ENCODE peak calls at places on chromosomes 3 and 15, in four cellular contexts. X is fibroblast of lung, E is PC-9, C is neural progenitor cell. F is an unnamed sample.
A peak's percentile ranks its signal among the peaks of the same experiment; 100 is the strongest.

GRCh38 chr15:47573673-47574072 is 143.6 kb upstream of the SEMA6D start:
- DNase-seq in X (no peak), E (no peak), C (no peak), F (no peak)

GRCh38 chr3:23685484-23686258 is 120.1 kb upstream of the UBE2E1 start:
- DNase-seq in X (peak; percentile 99), E (peak; percentile 96), C (no peak), F (peak; percentile 100)

GRCh38 chr15:57158589-57158988 is 217.7 kb upstream of the CGNL1 start:
- DNase-seq in X (no peak), E (no peak), C (no peak), F (peak; percentile 57)

GRCh38 chr3:44337253-44337652 is 1.3 kb upstream of the TCAIM start:
- DNase-seq in X (no peak), E (no peak), C (no peak), F (peak; percentile 5)

GRCh38 chr3:158731938-158732855 is at the start of gene RARRES1:
- DNase-seq in X (peak; percentile 71), E (peak; percentile 59), C (peak; percentile 81), F (peak; percentile 48)

GRCh38 chr3:13670292-13670691 is 121.4 kb downstream of the FBLN2 start:
- DNase-seq in X (no peak), E (no peak), C (no peak), F (no peak)

GRCh38 chr3:66038726-66039589 is at the start of gene MAGI1:
- DNase-seq in X (peak; percentile 96), E (peak; percentile 75), C (peak; percentile 98), F (peak; percentile 94)

GRCh38 chr15:83905874-83906273 is 252.0 kb downstream of the ADAMTSL3 start:
- DNase-seq in X (no peak), E (no peak), C (no peak), F (no peak)

GRCh38 chr3:10524799-10525301 is 19.5 kb upstream of the ATP2B2 start:
- DNase-seq in X (no peak), E (no peak), C (no peak), F (no peak)

GRCh38 chr3:187925326-187925725 is 180.1 kb upstream of the BCL6 start:
- DNase-seq in X (no peak), E (no peak), C (no peak), F (no peak)

GRCh38 chr3:54870423-54870822 is 57.4 kb downstream of the LRTM1 start:
- DNase-seq in X (peak; percentile 91), E (peak; percentile 72), C (peak; percentile 60), F (peak; percentile 98)

GRCh38 chr15:51227967-51228783 is 110.2 kb downstream of the CYP19A1 start:
- DNase-seq in X (peak; percentile 88), E (peak; percentile 53), C (no peak), F (peak; percentile 96)

GRCh38 chr3:4741404-4742307 is 237.6 kb upstream of the BHLHE40 start:
- DNase-seq in X (peak; percentile 96), E (peak; percentile 85), C (no peak), F (peak; percentile 99)

GRCh38 chr3:8069981-8070380 is 431.6 kb upstream of the LMCD1 start:
- DNase-seq in X (peak; percentile 65), E (no peak), C (no peak), F (peak; percentile 78)

GRCh38 chr15:41692049-41692448 is 31.8 kb downstream of the MGA start:
- DNase-seq in X (no peak), E (no peak), C (no peak), F (no peak)

GRCh38 chr15:55909036-55909811 is 84.2 kb downstream of the NEDD4 start:
- DNase-seq in X (peak; percentile 22), E (no peak), C (no peak), F (peak; percentile 93)

GRCh38 chr3:187291512-187292132 is at the start of gene MASP1:
- DNase-seq in X (peak; percentile 17), E (no peak), C (peak; percentile 64), F (no peak)

GRCh38 chr15:42080585-42081462 is 13.5 kb downstream of the PLA2G4D start:
- DNase-seq in X (peak; percentile 5), E (no peak), C (peak; percentile 54), F (peak; percentile 60)

GRCh38 chr3:88707837-88708236 is 399.6 kb upstream of the EPHA3 start:
- DNase-seq in X (no peak), E (no peak), C (no peak), F (no peak)

GRCh38 chr3:32816439-32817194 is 1.2 kb upstream of the TRIM71 start:
- DNase-seq in X (peak; percentile 18), E (no peak), C (peak; percentile 96), F (peak; percentile 9)

GRCh38 chr3:104903064-104903463 is 463.6 kb upstream of the ALCAM start:
- DNase-seq in X (no peak), E (no peak), C (no peak), F (no peak)

GRCh38 chr15:95304116-95304873 is 1026.2 kb upstream of the NR2F2 start:
- DNase-seq in X (peak; percentile 96), E (no peak), C (no peak), F (peak; percentile 63)

GRCh38 chr15:40695469-40695910 is 516 bp downstream of the RAD51 start:
- DNase-seq in X (peak; percentile 14), E (no peak), C (no peak), F (peak; percentile 20)

GRCh38 chr15:85646538-85647091 is 148.1 kb downstream of the KLHL25 start:
- DNase-seq in X (peak; percentile 68), E (no peak), C (no peak), F (peak; percentile 72)

GRCh38 chr3:66473637-66474036 is 27.2 kb downstream of the LRIG1 start:
- DNase-seq in X (peak; percentile 67), E (no peak), C (no peak), F (peak; percentile 36)

GRCh38 chr3:196666001-196666867 is 26.7 kb downstream of the NRROS start:
- DNase-seq in X (peak; percentile 69), E (peak; percentile 74), C (peak; percentile 95), F (peak; percentile 70)
- H3K4me3 ChIP-seq in X (no peak overlapping the region), E (no peak overlapping the region), C (no peak overlapping the region), F (no peak overlapping the region)

DNA sequence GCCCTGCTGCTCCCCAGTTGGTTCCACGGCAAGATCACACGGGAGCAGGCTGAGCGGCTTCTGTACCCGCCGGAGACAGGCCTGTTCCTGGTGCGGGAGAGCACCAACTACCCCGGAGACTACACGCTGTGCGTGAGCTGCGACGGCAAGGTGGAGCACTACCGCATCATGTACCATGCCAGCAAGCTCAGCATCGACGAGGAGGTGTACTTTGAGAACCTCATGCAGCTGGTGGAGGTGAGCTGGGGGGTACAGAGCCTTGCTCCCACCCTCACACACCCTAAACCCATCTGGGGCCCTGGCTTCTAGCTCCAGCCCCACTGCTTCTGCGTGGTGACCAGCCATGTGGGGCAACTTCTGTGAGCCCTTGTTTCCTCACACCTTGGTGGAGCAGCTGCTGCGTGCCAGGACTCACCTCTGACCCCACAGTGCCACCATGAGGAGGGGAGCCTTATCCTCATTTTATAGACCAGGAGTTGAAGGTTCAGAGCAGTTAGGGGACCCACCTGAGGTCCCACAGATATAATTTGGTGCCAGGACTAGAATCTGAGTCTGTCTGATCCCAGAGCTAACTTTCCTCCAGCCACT is 13.3 kb upstream of the LMAN1L start:
- DNase-seq in X (no peak), E (no peak), C (no peak), F (no peak)
- TF ChIP-seq CTCF in X (no peak), E (no peak), C (no peak), F (no peak)

GRCh38 chr3:153055779-153056178 is 106.2 kb upstream of the RAP2B start:
- DNase-seq in X (no peak), E (no peak), C (no peak), F (no peak)
- H3K4me3 ChIP-seq in X (no peak overlapping the region), E (no peak overlapping the region), C (no peak overlapping the region), F (no peak overlapping the region)

DNA sequence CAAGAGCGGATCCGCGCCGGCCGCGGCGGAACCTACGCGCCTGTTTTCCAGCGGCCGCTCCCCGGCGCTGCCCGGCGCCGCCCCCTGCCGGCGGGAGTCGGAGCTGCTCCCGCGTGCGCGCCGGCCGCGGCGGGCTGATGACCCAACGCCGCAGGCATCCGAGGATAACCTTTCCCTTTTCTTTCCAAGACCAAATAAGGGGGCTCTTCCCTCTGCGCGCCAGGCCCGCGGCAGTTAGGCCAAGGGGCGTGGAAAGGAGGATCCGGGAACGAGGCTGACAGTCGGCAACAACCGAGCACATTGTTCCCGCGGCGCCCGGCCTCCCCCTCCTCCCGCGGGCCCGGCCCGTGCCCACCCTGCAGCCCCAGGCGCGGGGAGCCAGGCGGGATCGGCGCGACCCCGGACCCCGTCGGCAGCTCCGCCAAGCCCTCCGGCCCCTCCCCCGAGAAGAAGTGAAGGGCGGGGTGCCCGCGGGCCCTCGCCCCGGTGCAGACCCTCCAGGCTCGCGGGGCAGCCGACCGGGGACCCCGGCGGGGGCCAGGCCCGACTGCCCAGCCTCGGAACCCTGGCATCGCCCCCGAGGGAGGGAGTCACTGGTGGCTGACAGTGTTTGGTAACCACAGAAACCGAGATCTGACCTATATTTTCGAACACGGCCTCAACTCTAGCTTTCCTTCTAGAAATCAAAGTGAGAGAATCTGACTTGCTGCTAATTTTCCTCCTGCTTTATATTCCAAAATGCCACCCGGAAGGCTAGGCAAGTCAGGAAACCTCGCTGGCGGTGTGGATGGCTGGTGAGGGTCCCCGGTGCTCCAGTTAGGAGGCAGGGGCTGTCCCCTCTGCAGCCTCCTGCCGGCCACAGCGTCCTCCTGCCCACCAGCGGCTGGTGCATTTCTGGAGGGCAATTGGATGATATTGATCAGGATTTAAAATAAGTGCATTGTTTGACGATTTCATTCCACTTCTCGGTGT is 45.6 kb upstream of the SYNM start:
- DNase-seq in X (peak; percentile 92), E (peak; percentile 49), C (peak; percentile 93), F (peak; percentile 83)
- TF ChIP-seq CTCF in X (peak; percentile 36), E (peak; percentile 43), C (peak; percentile 75), F (peak; percentile 10)

DNA sequence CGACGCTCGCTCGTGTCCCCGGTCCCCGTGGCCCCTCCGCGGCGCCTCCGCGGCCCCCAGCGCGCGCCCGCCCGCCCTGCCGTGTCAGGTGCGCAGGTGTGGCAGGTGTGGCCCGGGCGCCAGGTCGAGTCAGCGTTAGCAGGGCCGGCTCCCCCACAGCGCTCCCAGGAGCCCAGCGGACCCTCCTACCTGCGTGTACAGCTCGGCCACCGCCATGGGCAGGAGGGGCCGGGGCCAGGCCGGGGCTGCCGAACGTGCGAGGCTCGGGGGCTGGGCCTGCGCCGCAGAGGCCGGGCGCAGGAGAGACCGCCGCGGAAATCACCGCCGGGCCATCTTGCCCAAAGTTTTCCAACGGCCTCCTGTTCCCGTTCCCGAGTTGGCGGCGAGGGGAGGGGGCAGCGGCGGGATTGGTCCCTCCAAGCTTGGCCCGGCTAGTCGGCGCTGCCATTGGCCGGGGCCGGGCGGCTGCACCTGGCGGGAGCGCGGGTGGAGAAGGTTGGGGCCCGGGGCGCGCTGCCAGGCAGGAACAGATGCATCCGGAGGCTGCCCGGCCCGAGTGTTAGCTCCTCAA is at the start of gene MYO5C:
- DNase-seq in X (no peak), E (peak; percentile 69), C (peak; percentile 87), F (no peak)
- H3K4me3 ChIP-seq in X (peak within 1 kb of the TSS; percentile 50), E (peak within 1 kb of the TSS; percentile 86), C (peak within 1 kb of the TSS; percentile 74), F (no peak within 1 kb of the TSS)

GRCh38 chr15:30903497-30904187 is at the start of gene FAN1:
- DNase-seq in X (peak; percentile 85), E (peak; percentile 61), C (peak; percentile 90), F (peak; percentile 84)

GRCh38 chr15:30904812-30905211 is 1.1 kb downstream of the FAN1 start:
- DNase-seq in X (no peak), E (no peak), C (no peak), F (no peak)

GRCh38 chr15:30901889-30902288 is 1.8 kb upstream of the FAN1 start:
- DNase-seq in X (no peak), E (no peak), C (no peak), F (no peak)

GRCh38 chr15:30906366-30906765 is 2.7 kb downstream of the FAN1 start:
- DNase-seq in X (no peak), E (no peak), C (no peak), F (no peak)

DNA sequence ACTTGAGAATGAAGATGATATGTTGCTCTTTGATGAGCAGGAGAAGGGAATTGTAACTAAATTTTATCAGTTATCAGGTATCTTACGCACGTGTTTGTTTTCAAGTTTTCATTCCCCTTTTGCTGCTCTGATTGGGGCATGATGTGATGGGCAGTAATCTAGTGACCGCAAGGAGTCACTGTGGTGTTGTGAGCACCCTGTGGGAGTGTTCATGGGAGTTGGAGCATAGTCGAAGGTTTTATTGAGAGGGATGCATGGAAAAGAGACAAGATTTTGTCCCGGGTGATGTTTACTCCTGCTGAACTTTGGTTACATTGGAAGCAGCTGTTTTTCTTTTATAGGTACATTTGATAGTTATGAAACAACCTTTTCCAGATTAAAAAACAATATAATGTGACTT is 2.1 kb downstream of the FAN1 start:
- DNase-seq in X (no peak), E (no peak), C (no peak), F (no peak)
- TF ChIP-seq CTCF in X (peak; percentile 30), E (no peak), C (peak; percentile 44), F (peak; percentile 6)

F was measured in fibroblast of mammary gland.